ENCODE peak calls at places on chromosomes 12 and 14, in six cellular contexts. N is ascending aorta, B is heart right ventricle, J is neural progenitor cell, U is sigmoid colon, O is psoas muscle. R is an unnamed sample.

GRCh38 chr12:7695159-7695930 is at the start of gene GDF3:
- DNase-seq in U (no peak), J (no peak), O (no peak), B (no peak), N (no peak), R (peak; percentile 36)

GRCh38 chr12:106648736-106649135 is 65.9 kb downstream of the RFX4 start:
- DNase-seq in N (no peak), B (no peak), J (no peak), U (no peak), O (no peak), R (no peak)

GRCh38 chr12:132078190-132078589 is 65.9 kb downstream of the DDX51 start:
- DNase-seq in U (no peak), N (no peak), B (no peak), J (no peak), O (no peak), R (no peak)

GRCh38 chr12:50986961-50987737 is 34.8 kb downstream of the HIGD1C start:
- DNase-seq in B (no peak), J (peak; percentile 50), U (peak; percentile 71), O (no peak), N (no peak), R (peak; percentile 83)

GRCh38 chr12:11174022-11174421 is 3.0 kb downstream of the SMIM10L1 start:
- DNase-seq in U (no peak), N (no peak), O (no peak), B (no peak), J (no peak), R (no peak)

GRCh38 chr12:96948782-96949181 is 41.7 kb downstream of the NEDD1 start:
- DNase-seq in N (no peak), B (no peak), J (no peak), O (no peak), U (no peak), R (no peak)

GRCh38 chr14:93959239-93960107 is 16.9 kb downstream of the ASB2 start:
- DNase-seq in N (peak; percentile 75), U (no peak), J (no peak), O (peak; percentile 77), B (no peak), R (peak; percentile 59)

GRCh38 chr14:28361486-28361885 is 405.1 kb upstream of the FOXG1 start:
- DNase-seq in O (no peak), J (no peak), B (no peak), U (no peak), N (no peak), R (peak; percentile 2)

GRCh38 chr12:50581226-50582184 is 76.7 kb downstream of the DIP2B start:
- DNase-seq in O (no peak), N (no peak), J (peak; percentile 17), B (no peak), U (no peak), R (no peak)

GRCh38 chr12:72286526-72286925 is 14.4 kb downstream of the TRHDE start:
- DNase-seq in N (no peak), J (no peak), U (no peak), O (no peak), B (no peak), R (no peak)

GRCh38 chr14:98953544-98954346 is 318.3 kb downstream of the BCL11B start:
- DNase-seq in O (peak; percentile 89), J (no peak), B (peak; percentile 31), N (peak; percentile 38), U (peak; percentile 89), R (no peak)

GRCh38 chr12:118685983-118686607 is 295.2 kb upstream of the SRRM4 start:
- DNase-seq in B (no peak), O (no peak), U (peak; percentile 77), J (no peak), N (no peak), R (no peak)

GRCh38 chr12:128259556-128260070 is 7.4 kb upstream of the TMEM132C start:
- DNase-seq in J (peak; percentile 82), O (no peak), B (no peak), U (no peak), N (no peak), R (peak; percentile 41)

GRCh38 chr14:26808407-26808806 is 210.6 kb upstream of the NOVA1 start:
- DNase-seq in N (no peak), U (no peak), B (no peak), J (no peak), O (no peak), R (no peak)

GRCh38 chr14:32202941-32203882 is at the start of gene RNU6-8:
- DNase-seq in O (peak; percentile 85), U (peak; percentile 95), B (peak; percentile 88), N (peak; percentile 40), J (peak; percentile 97), R (peak; percentile 95)

GRCh38 chr12:64009321-64010068 is 165.0 kb downstream of the SRGAP1 start:
- DNase-seq in B (no peak), J (no peak), U (no peak), O (no peak), N (no peak), R (no peak)

GRCh38 chr12:111546758-111547383 is 52.2 kb downstream of the ATXN2 start:
- DNase-seq in J (no peak), O (no peak), B (no peak), N (no peak), U (no peak), R (no peak)

GRCh38 chr14:103501041-103501870 is 21.4 kb downstream of the CKB start:
- DNase-seq in N (no peak), U (peak; percentile 46), J (no peak), O (no peak), B (no peak), R (no peak)

GRCh38 chr14:105180598-105181528 is at the start of gene NUDT14:
- DNase-seq in J (peak; percentile 80), B (peak; percentile 77), O (peak; percentile 69), U (no peak), N (no peak), R (peak; percentile 75)

GRCh38 chr14:74515891-74516412 is 22.4 kb downstream of the ISCA2 start:
- DNase-seq in O (no peak), N (no peak), J (no peak), B (no peak), U (peak; percentile 46), R (no peak)

GRCh38 chr12:98417303-98417702 is 98.1 kb upstream of the TMPO start:
- DNase-seq in U (no peak), N (no peak), J (no peak), O (no peak), B (no peak), R (no peak)

GRCh38 chr12:95593266-95593871 is 42.1 kb upstream of the USP44 start:
- DNase-seq in U (no peak), B (peak; percentile 44), J (no peak), O (no peak), N (no peak), R (no peak)

GRCh38 chr12:6827437-6827894 is 741 bp upstream of the P3H3 start:
- DNase-seq in U (peak; percentile 97), O (peak; percentile 87), N (peak; percentile 70), J (peak; percentile 91), B (peak; percentile 86), R (peak; percentile 93)

DNA sequence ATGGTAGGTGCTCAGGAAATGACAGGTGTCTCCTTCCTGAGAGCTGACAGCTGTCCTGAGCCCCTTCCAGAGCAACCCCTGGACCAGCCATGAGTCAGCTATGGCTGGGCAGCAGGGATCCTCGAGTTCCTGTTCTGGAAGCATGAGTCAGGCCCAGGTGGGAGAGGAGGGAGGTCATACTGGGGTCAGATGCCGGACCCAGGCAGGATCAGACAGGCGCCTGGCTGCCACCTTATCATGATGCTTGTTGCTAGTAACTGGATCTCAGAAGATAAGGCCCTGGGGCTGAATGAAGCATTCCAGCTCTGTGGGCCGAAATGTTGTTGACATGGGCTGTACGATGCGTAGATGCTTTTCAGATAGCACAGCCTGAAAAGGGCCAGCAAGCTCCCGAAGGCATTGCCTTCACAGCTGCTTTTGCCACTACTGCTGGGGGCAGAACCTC is 17.4 kb upstream of the KRT7 start:
- DNase-seq in O (no peak), U (peak; percentile 45), B (no peak), N (peak; percentile 24), J (no peak), R (no peak)
- H3K4me1 ChIP-seq in O (peaks cover 4% of the 10 kb centered on the region), U (no peaks in the 10 kb centered on the region), B (peaks cover 17% of the 10 kb centered on the region), N (peaks cover 32% of the 10 kb centered on the region), J (no peaks in the 10 kb centered on the region), R (no peaks in the 10 kb centered on the region)

DNA sequence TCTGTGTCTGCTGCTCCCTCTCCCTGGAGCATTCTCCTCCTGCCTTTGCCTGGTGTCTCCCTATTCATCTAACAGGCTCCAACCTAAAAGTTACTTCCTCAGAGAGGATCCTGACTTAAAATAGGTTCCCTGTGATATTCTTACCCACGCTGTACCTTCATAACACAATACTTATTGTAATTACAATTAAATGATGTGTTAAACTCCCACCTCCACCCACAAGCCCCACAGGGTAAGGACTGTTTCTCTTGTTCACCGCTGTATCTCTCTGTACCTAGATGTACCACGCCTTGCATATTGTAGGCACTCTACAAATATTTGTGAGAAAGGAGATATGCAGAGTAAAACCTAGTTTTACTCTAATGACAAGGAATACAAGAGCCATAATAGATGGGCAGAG is 5.0 kb downstream of the HEBP1 start:
- DNase-seq in J (no peak), N (no peak), U (no peak), B (no peak), O (no peak), R (no peak)
- H3K4me1 ChIP-seq in J (peaks cover 13% of the 10 kb centered on the region), N (peaks cover 16% of the 10 kb centered on the region), U (no peaks in the 10 kb centered on the region), B (peaks cover 42% of the 10 kb centered on the region), O (peaks cover 15% of the 10 kb centered on the region), R (peaks cover 39% of the 10 kb centered on the region)

GRCh38 chr12:30507576-30507975 is 188.1 kb downstream of the IPO8 start:
- DNase-seq in J (no peak), N (no peak), U (no peak), B (no peak), O (no peak), R (no peak)

GRCh38 chr12:30506411-30506810 is 189.3 kb downstream of the IPO8 start:
- DNase-seq in B (no peak), N (no peak), U (no peak), J (no peak), O (no peak), R (no peak)

GRCh38 chr12:30500532-30500931 is 195.1 kb downstream of the IPO8 start:
- DNase-seq in O (no peak), J (no peak), B (no peak), N (no peak), U (no peak), R (no peak)

GRCh38 chr12:30501718-30502117 is 194.0 kb downstream of the IPO8 start:
- DNase-seq in N (no peak), B (no peak), J (no peak), O (no peak), U (no peak), R (no peak)
- H3K4me1 ChIP-seq in N (no peaks in the 10 kb centered on the region), B (no peaks in the 10 kb centered on the region), J (no peaks in the 10 kb centered on the region), O (no peaks in the 10 kb centered on the region), U (no peaks in the 10 kb centered on the region), R (no peaks in the 10 kb centered on the region)

DNA sequence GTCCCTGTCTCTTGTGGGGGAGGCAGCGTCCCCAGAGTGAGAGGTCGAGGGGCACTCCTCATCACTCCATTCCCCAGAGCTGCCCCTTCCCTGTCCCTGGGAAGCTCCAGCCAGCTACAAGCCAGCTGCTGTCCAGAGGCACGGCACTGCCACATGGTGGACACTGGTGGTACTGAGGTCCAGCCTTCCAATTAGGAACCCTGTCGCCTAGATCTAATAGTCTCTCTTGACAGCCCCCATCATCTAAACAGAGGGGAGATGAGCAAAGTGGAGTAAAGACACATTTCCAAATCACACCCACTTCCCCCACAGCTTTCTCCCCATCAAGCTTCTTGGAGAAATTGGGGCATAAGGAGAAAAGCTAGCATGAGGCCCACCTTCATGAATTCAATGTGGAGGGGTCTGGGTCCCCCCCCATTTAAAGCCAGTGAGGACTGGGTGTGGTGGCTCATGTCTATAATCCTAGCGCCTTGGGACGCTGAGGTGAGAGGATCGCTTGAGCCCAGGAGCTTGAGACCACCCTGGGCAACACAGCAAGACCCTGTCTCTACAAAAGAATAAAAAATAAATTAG is 2.1 kb upstream of the INHBE start:
- DNase-seq in B (peak; percentile 82), N (no peak), J (peak; percentile 89), O (peak; percentile 80), U (peak; percentile 89), R (peak; percentile 95)
- H3K4me1 ChIP-seq in B (peaks cover 26% of the 10 kb centered on the region), N (peaks cover 18% of the 10 kb centered on the region), J (peaks cover 20% of the 10 kb centered on the region), O (peaks cover 35% of the 10 kb centered on the region), U (no peaks in the 10 kb centered on the region), R (peaks cover 53% of the 10 kb centered on the region)

R was measured in GM23338.